ENCODE peak calls at places on chromosomes 6 and 20, in five cellular contexts. D is transverse colon, O is upper lobe of left lung, N is H1, I is A549. R is an unnamed sample.

GRCh38 chr20:49729780-49730179 is 16.1 kb upstream of the B4GALT5 start:
- DNase-seq in I (no peak), D (no peak), O (no peak), N (no peak), R (no peak)

GRCh38 chr6:138550346-138550767 is 51.1 kb upstream of the NHSL1 start:
- DNase-seq in O (no peak), D (peak; percentile 58), N (no peak), I (peak; percentile 23), R (no peak)

GRCh38 chr6:43096451-43097097 is 20.5 kb downstream of the PTK7 start:
- DNase-seq in O (peak; percentile 77), D (peak; percentile 33), N (no peak), I (no peak), R (peak; percentile 35)

GRCh38 chr6:111794716-111795452 is 78.4 kb downstream of the FYN start:
- DNase-seq in N (no peak), O (no peak), D (no peak), I (no peak), R (no peak)

GRCh38 chr20:16486532-16486931 is 86.7 kb downstream of the KIF16B start:
- DNase-seq in D (no peak), N (no peak), I (no peak), O (no peak), R (no peak)

GRCh38 chr6:11121851-11122250 is 10.3 kb upstream of the ERVFRD-1 start:
- DNase-seq in D (no peak), N (no peak), O (no peak), I (no peak), R (no peak)

GRCh38 chr6:125163811-125164210 is 10.2 kb downstream of the TPD52L1 start:
- DNase-seq in O (no peak), I (no peak), D (no peak), N (no peak), R (no peak)

GRCh38 chr6:47651505-47651944 is 46.9 kb upstream of the ADGRF4 start:
- DNase-seq in O (no peak), N (no peak), D (no peak), I (no peak), R (no peak)

GRCh38 chr6:132214716-132215115 is 186.6 kb downstream of the MOXD1 start:
- DNase-seq in I (no peak), N (no peak), D (no peak), O (no peak), R (no peak)

GRCh38 chr6:125918681-125919566 is 37.6 kb upstream of the HINT3 start:
- DNase-seq in O (peak; percentile 63), I (peak; percentile 92), D (peak; percentile 58), N (no peak), R (no peak)

GRCh38 chr6:47066418-47066817 is 24.3 kb upstream of the ADGRF1 start:
- DNase-seq in N (no peak), D (no peak), I (no peak), O (no peak), R (no peak)

GRCh38 chr6:94323853-94324252 is 904.5 kb upstream of the EPHA7 start:
- DNase-seq in I (peak; percentile 18), N (no peak), O (no peak), D (no peak), R (no peak)

GRCh38 chr6:142457638-142458406 is 156.0 kb downstream of the ADGRG6 start:
- DNase-seq in D (no peak), I (no peak), N (no peak), O (no peak), R (no peak)

GRCh38 chr6:142459267-142459666 is 157.5 kb downstream of the ADGRG6 start:
- DNase-seq in N (no peak), O (no peak), I (no peak), D (no peak), R (no peak)

GRCh38 chr6:142458857-142459256 is 157.1 kb downstream of the ADGRG6 start:
- DNase-seq in I (no peak), N (no peak), D (no peak), O (no peak), R (no peak)

GRCh38 chr6:142463988-142464387 is 162.2 kb downstream of the ADGRG6 start:
- DNase-seq in D (no peak), O (no peak), N (no peak), I (no peak), R (no peak)

DNA sequence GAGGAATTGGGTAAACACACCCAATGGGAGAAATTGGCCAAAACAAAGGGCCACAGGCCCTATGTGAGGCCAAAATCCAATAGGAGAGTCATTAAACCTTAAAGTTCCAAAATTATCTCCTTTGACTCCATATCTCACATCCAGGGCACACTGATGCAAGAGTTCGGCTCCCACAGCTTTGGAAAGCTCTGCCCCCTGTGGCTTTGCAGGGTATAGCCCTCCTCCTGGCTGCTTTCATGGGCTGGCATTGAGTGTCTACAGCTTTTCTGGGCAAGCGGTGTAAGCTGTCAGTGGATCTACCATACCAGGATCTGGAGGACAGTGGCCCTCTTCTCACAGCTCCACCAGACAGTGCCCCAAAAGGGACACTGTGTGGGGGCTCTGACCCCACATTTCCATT is 160.5 kb downstream of the ADGRG6 start:
- DNase-seq in N (no peak), D (no peak), O (no peak), I (peak; percentile 12), R (no peak)
- TF ChIP-seq CTCF in N (no peak), D (no peak), O (no peak), I (no peak), R (no peak)

GRCh38 chr20:42338274-42339172 is 720.3 kb upstream of the CHD6 start:
- DNase-seq in N (no peak), O (no peak), D (no peak), I (no peak), R (peak; percentile 65)
- TF ChIP-seq EP300 in N (no peak), O (no peak), D (no peak), I (no peak), R (no peak)

DNA sequence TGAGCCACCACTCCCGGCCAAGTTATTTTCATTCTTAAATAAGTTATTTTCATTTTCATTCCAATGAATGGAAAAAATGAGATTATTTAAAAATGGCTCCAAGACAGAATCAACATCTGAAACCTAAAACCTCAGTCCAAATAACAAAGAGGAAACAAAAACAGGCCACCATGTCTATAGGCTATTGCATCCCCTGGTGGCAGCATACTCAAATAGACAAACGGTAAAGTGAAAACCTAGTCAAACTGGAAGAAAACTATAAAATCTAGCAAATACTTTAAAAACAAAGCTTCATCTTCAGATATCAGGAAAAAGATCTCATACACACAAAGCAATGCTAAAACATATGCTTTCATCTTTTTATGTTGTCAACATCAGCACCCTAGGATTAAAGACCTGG is 20.9 kb downstream of the IL17A start:
- DNase-seq in O (no peak), D (no peak), N (no peak), I (no peak), R (no peak)
- TF ChIP-seq CTCF in O (no peak), D (no peak), N (no peak), I (no peak), R (no peak)

DNA sequence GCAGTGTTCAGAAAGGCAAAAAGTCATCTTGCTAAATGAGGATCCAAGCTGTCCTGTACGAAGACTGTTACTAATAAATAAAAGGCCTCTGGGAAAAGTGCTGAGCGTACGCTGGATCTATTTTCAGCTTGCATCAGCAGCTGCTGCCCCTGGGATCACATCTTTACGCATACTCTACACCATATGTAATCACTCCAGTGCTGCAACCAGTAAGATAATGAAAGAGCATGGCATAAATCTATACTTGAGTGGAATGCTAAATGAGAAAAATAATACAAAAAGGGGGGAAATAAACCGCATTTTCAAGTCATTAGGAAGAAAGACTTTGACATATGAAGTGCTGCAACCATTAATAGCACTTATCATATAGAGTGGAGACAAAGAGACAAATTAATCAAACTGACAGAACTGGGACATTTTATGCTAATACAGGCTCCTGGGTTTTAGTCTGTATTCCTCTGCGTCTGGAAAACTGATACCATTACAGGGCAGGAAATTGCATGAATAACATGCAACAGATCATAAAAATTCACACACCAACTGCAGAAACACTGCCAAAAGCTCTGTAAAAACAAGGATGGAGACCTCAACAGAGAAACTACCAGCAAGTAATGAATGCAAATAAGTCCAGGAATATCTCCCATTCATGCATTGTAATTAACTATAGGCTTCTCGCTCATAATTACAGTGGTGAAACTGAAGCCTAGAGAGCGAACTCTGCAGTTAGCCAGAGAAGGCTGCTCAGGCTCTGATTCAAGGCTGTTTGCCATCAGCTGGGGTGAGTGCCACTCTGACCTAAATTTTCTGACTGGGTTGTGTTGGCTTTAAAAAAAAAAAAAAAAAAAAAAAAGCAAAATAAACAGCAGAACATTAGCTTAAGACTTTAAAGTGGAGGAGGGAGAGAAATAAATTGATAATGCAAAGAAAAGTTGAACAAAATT is 83.8 kb downstream of the GJA10 start:
- DNase-seq in D (no peak), I (no peak), O (no peak), N (no peak), R (no peak)
- TF ChIP-seq EP300 in D (no peak), I (no peak), O (no peak), N (no peak), R (no peak)

GRCh38 chr6:161455848-161456247 is 182.0 kb upstream of the AGPAT4 start:
- DNase-seq in N (no peak), I (no peak), O (no peak), D (no peak), R (no peak)
- TF ChIP-seq CTCF in N (no peak), I (no peak), O (no peak), D (no peak), R (no peak)

DNA sequence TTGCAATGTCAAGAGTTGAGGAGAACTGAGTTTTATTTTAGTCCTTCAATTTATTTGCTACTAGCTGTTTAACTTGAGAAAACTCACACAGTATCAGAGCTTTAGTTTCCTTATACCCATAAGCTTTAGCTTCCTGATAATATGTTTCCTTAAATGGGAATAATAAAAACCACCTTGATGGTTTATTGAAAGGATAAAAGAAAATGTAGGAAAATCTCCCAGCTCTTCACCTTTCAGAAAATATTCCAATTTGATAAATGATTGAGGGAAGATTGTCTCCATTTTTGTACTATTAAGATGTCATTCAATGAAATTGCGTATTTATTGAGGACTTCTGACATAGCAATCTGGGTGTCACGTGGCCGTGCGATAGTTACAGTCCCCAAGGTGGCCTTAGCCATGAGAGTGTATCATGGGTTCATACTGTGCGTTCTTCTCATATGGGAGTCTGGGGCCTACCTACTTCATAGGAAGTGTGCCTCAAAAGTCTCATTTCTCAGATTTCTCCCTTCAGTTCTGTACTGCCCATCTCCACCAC is 296.3 kb upstream of the BMP2 start:
- DNase-seq in N (no peak), I (no peak), O (no peak), D (no peak), R (no peak)
- TF ChIP-seq EP300 in N (no peak), I (no peak), O (no peak), D (no peak), R (no peak)

DNA sequence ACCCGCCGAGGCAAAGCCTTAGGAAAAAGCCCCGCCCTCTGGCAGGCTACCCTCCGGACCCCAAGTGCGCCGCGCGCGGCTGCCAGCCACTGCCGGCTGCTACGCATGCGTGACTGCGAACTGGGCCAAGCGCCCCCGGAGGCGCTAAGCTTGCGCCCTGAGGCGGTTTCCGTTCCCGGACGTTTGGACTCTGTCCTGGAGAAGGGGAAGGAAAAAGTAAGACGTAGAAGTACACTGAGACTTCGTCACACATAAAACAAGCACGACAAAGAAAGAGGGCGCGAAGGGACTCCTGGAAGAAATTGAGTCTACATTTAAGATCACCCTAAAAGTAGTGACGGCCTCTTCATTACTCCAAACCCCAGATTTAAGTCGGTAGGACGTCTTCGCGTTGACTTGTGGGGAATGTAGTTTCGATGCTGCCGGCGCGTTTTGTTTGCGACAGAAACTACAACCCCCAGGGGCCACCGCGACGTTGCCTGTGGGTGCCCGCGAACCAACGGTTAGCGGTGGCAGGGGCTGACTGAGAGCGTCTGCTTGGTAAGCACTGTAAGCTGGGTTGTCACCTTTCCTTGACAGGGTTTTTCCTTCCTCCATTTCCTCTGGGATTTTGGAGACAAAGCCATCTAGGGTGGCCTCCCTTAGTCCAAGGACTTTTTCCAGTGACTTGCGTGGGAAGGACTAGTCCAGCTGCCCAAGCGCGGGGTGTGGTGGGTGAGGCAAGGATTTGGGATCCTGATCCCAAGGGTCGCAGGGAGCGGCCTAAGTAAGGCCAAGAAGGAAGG is at the start of gene CEP57L1:
- DNase-seq in D (peak; percentile 98), I (peak; percentile 95), O (peak; percentile 97), N (peak; percentile 98), R (peak; percentile 98)
- TF ChIP-seq CTCF in D (peak; percentile 11), I (no peak), O (no peak), N (peak; percentile 2), R (no peak)

R was measured in ovary.